ENCODE peak calls at places on chromosomes 1 and 21, in six cellular contexts. G is mammary epithelial cell, J is keratinocyte, Y is adrenal gland, P is fibroblast of lung, O is heart left ventricle. C is an unnamed sample.
A peak's percentile ranks its signal among the peaks of the same experiment; 100 is the strongest.

GRCh38 chr1:164774413-164774812 is 215.4 kb downstream of the PBX1 start:
- DNase-seq in G (no peak), J (no peak), Y (peak; percentile 53), P (no peak), O (no peak), C (no peak)

GRCh38 chr1:221343106-221343505 is 398.8 kb downstream of the DUSP10 start:
- DNase-seq in G (no peak), J (no peak), Y (no peak), P (no peak), O (no peak), C (no peak)

GRCh38 chr1:38686306-38687255 is 173.0 kb downstream of the RRAGC start:
- DNase-seq in G (no peak), J (no peak), Y (no peak), P (no peak), O (no peak), C (no peak)

GRCh38 chr1:97120821-97121220 is 399.2 kb downstream of the PTBP2 start:
- DNase-seq in G (no peak), J (no peak), Y (no peak), P (no peak), O (no peak), C (no peak)

GRCh38 chr21:36902793-36903192 is 63.7 kb downstream of the HLCS start:
- DNase-seq in G (peak; percentile 12), J (no peak), Y (no peak), P (no peak), O (no peak), C (no peak)

GRCh38 chr1:228408869-228409805 is 2.5 kb upstream of the TRIM11 start:
- DNase-seq in G (no peak), J (no peak), Y (peak; percentile 45), P (no peak), O (no peak), C (no peak)

GRCh38 chr1:156625436-156626078 is 6.3 kb downstream of the HAPLN2 start:
- DNase-seq in G (no peak), J (no peak), Y (peak; percentile 74), P (peak; percentile 46), O (peak; percentile 56), C (peak; percentile 43)

GRCh38 chr1:31782066-31782762 is 18.1 kb upstream of the ADGRB2 start:
- DNase-seq in G (no peak), J (no peak), Y (peak; percentile 73), P (no peak), O (no peak), C (no peak)

GRCh38 chr1:156284112-156284511 is at the start of gene TMEM79:
- DNase-seq in G (peak; percentile 74), J (no peak), Y (no peak), P (no peak), O (no peak), C (no peak)

GRCh38 chr1:224747578-224747977 is 131.5 kb downstream of the CNIH3 start:
- DNase-seq in G (peak; percentile 50), J (no peak), Y (no peak), P (peak; percentile 37), O (no peak), C (peak; percentile 78)

GRCh38 chr1:88216441-88216840 is 467.6 kb upstream of the PKN2 start:
- DNase-seq in G (no peak), J (no peak), Y (no peak), P (no peak), O (no peak), C (no peak)

GRCh38 chr21:43829575-43830119 is 35.4 kb upstream of the AGPAT3 start:
- DNase-seq in G (no peak), J (no peak), Y (no peak), P (no peak), O (no peak), C (no peak)

GRCh38 chr1:226733309-226733708 is 5.8 kb downstream of the ITPKB start:
- DNase-seq in G (no peak), J (no peak), Y (no peak), P (no peak), O (no peak), C (no peak)

GRCh38 chr1:234842726-234843641 is 233.0 kb upstream of the IRF2BP2 start:
- DNase-seq in G (no peak), J (no peak), Y (no peak), P (no peak), O (no peak), C (no peak)

GRCh38 chr1:15106608-15107007 is 46.9 kb upstream of the TMEM51 start:
- DNase-seq in G (no peak), J (no peak), Y (peak; percentile 74), P (no peak), O (no peak), C (no peak)

DNA sequence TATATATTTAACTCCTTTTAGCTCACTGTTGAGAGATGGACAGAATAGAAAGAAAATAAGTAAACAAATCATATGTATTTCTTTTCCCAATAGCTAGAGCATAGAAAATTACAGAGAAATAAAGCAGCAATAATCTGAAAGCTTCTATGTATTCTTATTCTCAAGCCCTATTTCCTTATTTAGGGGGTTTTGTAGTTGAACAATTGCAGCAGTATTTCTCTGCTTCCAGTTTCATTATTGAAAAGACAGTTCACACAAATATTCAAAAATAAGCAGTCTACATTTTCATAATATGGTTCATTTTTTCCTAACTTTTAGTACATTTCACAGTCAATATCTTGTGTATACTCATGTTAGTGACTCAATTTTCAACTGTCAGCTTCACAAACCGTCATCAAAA is 638.2 kb downstream of the MRPL39 start:
- DNase-seq in G (no peak), J (no peak), Y (no peak), P (no peak), O (no peak), C (no peak)
- H3K9me3 ChIP-seq in G (peaks cover 28% of the 10 kb centered on the region), J (no peaks in the 10 kb centered on the region), Y (no peaks in the 10 kb centered on the region), P (no peaks in the 10 kb centered on the region), O (no peaks in the 10 kb centered on the region), C (peaks cover 8% of the 10 kb centered on the region)

GRCh38 chr1:167082511-167083027 is 7.6 kb downstream of the GPA33 start:
- DNase-seq in G (no peak), J (no peak), Y (no peak), P (no peak), O (no peak), C (peak; percentile 38)
- H3K4me3 ChIP-seq in G (no peak overlapping the region), J (no peak overlapping the region), Y (no peak overlapping the region), P (no peak overlapping the region), O (no peak overlapping the region), C (no peak overlapping the region)

GRCh38 chr1:42962641-42963377 is 4.1 kb upstream of the SLC2A1 start:
- DNase-seq in G (peak; percentile 70), J (no peak), Y (no peak), P (peak; percentile 76), O (no peak), C (no peak)
- H3K9me3 ChIP-seq in G (no peaks in the 10 kb centered on the region), J (no peaks in the 10 kb centered on the region), Y (no peaks in the 10 kb centered on the region), P (no peaks in the 10 kb centered on the region), O (no peaks in the 10 kb centered on the region), C (no peaks in the 10 kb centered on the region)

GRCh38 chr1:35773711-35774110 is 3.9 kb upstream of the CLSPN start:
- DNase-seq in G (no peak), J (no peak), Y (no peak), P (no peak), O (no peak), C (no peak)

GRCh38 chr1:35777109-35777508 is 7.3 kb upstream of the CLSPN start:
- DNase-seq in G (no peak), J (no peak), Y (no peak), P (no peak), O (no peak), C (no peak)
- H3K4me3 ChIP-seq in G (no peak overlapping the region), J (no peak overlapping the region), Y (no peak overlapping the region), P (no peak overlapping the region), O (no peak overlapping the region), C (no peak overlapping the region)

DNA sequence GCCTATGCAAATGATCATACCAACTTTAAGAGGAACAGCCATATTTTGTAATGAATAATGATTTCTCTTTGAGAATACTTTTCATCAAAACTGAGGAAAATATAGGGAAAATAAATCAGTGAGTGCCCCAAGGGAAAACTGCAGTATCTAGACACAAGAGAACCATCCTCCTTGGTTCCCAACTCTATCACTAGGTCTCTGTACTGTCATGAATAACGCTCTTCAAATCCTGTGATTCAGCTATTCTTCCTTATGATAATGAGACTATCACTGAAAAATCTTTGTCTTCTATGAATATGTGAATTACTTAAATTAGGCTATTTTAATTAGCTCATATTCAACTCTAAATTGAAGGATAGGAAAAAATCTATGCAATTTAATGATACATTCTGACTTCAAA is 2.3 kb downstream of the OR2L5 start:
- DNase-seq in G (no peak), J (no peak), Y (no peak), P (no peak), O (no peak), C (no peak)
- H3K9me3 ChIP-seq in G (peaks cover 2% of the 10 kb centered on the region), J (no peaks in the 10 kb centered on the region), Y (no peaks in the 10 kb centered on the region), P (no peaks in the 10 kb centered on the region), O (no peaks in the 10 kb centered on the region), C (peaks cover 5% of the 10 kb centered on the region)

GRCh38 chr1:58845947-58846346 is 62.1 kb upstream of the JUN start:
- DNase-seq in G (no peak), J (no peak), Y (no peak), P (no peak), O (no peak), C (no peak)
- H3K4me3 ChIP-seq in G (no peak overlapping the region), J (no peak overlapping the region), Y (no peak overlapping the region), P (no peak overlapping the region), O (no peak overlapping the region), C (no peak overlapping the region)

C was measured in MG63.